ENCODE peak calls at places on chromosomes 16 and 17, in five cellular contexts. Y, K, X, J and G are unnamed samples.

GRCh38 chr16:75080205-75081029 is 36.2 kb downstream of the LDHD start:
- DNase-seq in Y (peak; percentile 69), K (no peak), X (peak; percentile 78), J (no peak), G (no peak)

GRCh38 chr16:20944861-20945390 is 44.4 kb downstream of the LYRM1 start:
- DNase-seq in Y (peak; percentile 57), K (no peak), X (peak; percentile 65), J (peak; percentile 83), G (no peak)

GRCh38 chr16:77680496-77680895 is 41.8 kb upstream of the NUDT7 start:
- DNase-seq in Y (no peak), K (no peak), X (no peak), J (no peak), G (no peak)

GRCh38 chr17:31488264-31488981 is 96.9 kb downstream of the RAB11FIP4 start:
- DNase-seq in Y (no peak), K (no peak), X (no peak), J (no peak), G (peak; percentile 58)

GRCh38 chr16:50316848-50317630 is 50.7 kb downstream of the ADCY7 start:
- DNase-seq in Y (no peak), K (no peak), X (no peak), J (no peak), G (no peak)

GRCh38 chr16:70717817-70718216 is 32.0 kb upstream of the MTSS2 start:
- DNase-seq in Y (no peak), K (no peak), X (no peak), J (no peak), G (no peak)

GRCh38 chr16:50425044-50425443 is 56.3 kb upstream of the BRD7 start:
- DNase-seq in Y (no peak), K (no peak), X (no peak), J (no peak), G (no peak)

GRCh38 chr16:82481455-82481854 is 145.3 kb upstream of the CDH13 start:
- DNase-seq in Y (peak; percentile 0), K (no peak), X (peak; percentile 1), J (no peak), G (no peak)

GRCh38 chr17:40548982-40549680 is 16.1 kb downstream of the CCR7 start:
- DNase-seq in Y (peak; percentile 83), K (peak; percentile 82), X (peak; percentile 86), J (no peak), G (no peak)

GRCh38 chr17:47064684-47065083 is 85.6 kb upstream of the RPRML start:
- DNase-seq in Y (no peak), K (no peak), X (no peak), J (no peak), G (no peak)

GRCh38 chr16:56672761-56673536 is 3.3 kb downstream of the MT1H start:
- DNase-seq in Y (no peak), K (no peak), X (no peak), J (no peak), G (no peak)

GRCh38 chr16:28063047-28063521 is 430 bp downstream of the GSG1L start:
- DNase-seq in Y (peak; percentile 20), K (no peak), X (peak; percentile 32), J (no peak), G (peak; percentile 32)

GRCh38 chr16:81510016-81510415 is 65.4 kb downstream of the CMIP start:
- DNase-seq in Y (no peak), K (no peak), X (no peak), J (no peak), G (no peak)

GRCh38 chr16:8865145-8865882 is 3.5 kb downstream of the CARHSP1 start:
- DNase-seq in Y (no peak), K (no peak), X (no peak), J (no peak), G (no peak)

GRCh38 chr17:6640536-6641373 is at the start of the genes KIAA0753 and TXNDC17:
- DNase-seq in Y (peak; percentile 87), K (peak; percentile 85), X (peak; percentile 92), J (peak; percentile 91), G (peak; percentile 93)

GRCh38 chr16:3035972-3036725 is 595 bp downstream of the BICDL2 start:
- DNase-seq in Y (no peak), K (no peak), X (no peak), J (no peak), G (peak; percentile 52)

GRCh38 chr17:30380106-30380420 is 1.3 kb downstream of the CPD start:
- DNase-seq in Y (peak; percentile 20), K (no peak), X (peak; percentile 35), J (no peak), G (no peak)

GRCh38 chr17:42193216-42194132 is 820 bp downstream of the GHDC start:
- DNase-seq in Y (no peak), K (no peak), X (no peak), J (no peak), G (no peak)

GRCh38 chr17:32627233-32628008 is 140.6 kb downstream of the CDK5R1 start:
- DNase-seq in Y (peak; percentile 52), K (no peak), X (peak; percentile 61), J (no peak), G (peak; percentile 8)

GRCh38 chr16:56915311-56916105 is 16.4 kb upstream of the HERPUD1 start:
- DNase-seq in Y (no peak), K (no peak), X (no peak), J (no peak), G (no peak)

GRCh38 chr16:3358884-3359283 is 3.2 kb downstream of the OR2C1 start:
- DNase-seq in Y (peak; percentile 8), K (no peak), X (peak; percentile 22), J (no peak), G (no peak)

GRCh38 chr16:46896314-46896968 is 12.3 kb downstream of the GPT2 start:
- DNase-seq in Y (peak; percentile 34), K (no peak), X (peak; percentile 49), J (no peak), G (no peak)

GRCh38 chr16:56998352-56998751 is 9.0 kb downstream of the NLRC5 start:
- DNase-seq in Y (no peak), K (no peak), X (no peak), J (no peak), G (no peak)

GRCh38 chr17:12712415-12712814 is 46.7 kb downstream of the MYOCD start:
- DNase-seq in Y (no peak), K (no peak), X (no peak), J (no peak), G (no peak)

GRCh38 chr17:79382313-79382712 is 228.5 kb downstream of the RBFOX3 start:
- DNase-seq in Y (no peak), K (no peak), X (no peak), J (no peak), G (no peak)

GRCh38 chr16:66553223-66553622 is 847 bp downstream of the CKLF start:
- DNase-seq in Y (no peak), K (no peak), X (no peak), J (peak; percentile 41), G (no peak)

DNA sequence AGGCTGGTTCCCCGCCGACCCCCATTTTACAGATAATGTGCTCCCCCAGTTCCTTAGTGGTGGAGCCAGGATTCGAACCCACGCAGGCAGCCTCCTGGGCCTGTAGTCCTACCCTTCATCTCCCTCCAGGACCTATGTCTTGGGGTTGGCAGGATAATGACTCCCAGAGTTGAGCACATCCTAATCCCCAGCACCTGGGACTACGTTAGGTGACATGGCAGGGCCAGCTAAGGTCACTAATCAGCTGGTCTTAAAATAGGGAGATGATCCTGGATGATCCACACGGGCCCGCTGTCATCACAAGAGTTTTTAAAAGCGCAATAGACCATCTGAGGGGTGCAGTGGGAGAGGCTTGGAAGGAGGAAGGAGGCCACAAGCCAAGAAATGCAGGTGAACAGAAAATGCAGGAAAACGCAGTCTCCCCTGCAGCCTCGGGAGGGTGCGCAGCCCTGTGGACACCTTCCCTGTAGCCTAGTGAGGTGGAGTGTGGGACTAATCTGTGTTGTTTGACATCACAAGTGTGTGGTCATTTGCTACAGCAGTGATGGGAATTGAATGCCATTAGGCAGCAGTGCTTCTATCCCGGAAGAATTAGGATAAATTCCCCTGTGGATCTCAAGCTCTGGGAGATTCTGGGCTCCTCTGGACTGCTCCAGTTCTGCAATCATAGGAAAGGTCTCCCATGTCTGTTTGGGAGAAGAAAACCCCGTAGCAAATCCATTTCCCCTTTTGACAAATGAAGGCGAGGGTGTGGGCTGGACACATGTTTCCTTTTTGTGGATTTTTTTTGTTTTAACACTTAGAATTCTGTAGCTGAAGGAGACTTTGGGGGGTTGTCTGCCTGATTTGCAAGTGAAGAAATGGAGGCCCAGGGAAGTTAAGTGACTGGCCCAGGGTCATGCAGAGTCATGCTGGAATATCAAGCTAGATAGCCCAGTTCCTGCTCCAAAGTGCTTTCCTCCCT is 297.8 kb downstream of the SEC14L1 start:
- DNase-seq in Y (no peak), K (no peak), X (no peak), J (no peak), G (no peak)
- H3K4me2 ChIP-seq in Y (no peak overlapping the region), K (no peak overlapping the region), X (no peak overlapping the region), J (no peak overlapping the region), G (peak overlapping the region; percentile 63)

DNA sequence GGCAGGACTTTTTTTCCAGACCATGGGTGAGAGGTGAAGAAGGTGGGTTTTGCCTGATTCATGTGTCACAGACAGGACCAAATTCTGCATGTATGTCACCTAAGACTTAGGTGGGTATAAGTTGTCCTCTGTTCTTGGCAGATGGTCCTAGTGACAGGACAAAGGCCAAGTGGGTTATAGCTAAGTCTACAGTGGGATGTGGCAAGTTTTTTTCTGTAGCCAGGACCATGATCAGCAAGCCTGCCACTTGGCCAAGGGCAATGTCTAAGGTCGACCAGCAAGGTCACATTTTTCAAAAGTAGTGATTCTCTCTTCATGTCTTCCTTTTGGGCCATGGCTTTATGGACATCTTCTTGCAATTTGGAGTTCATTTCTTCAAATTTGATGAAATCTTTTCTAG is 20.2 kb downstream of the ZNF267 start:
- DNase-seq in Y (no peak), K (no peak), X (no peak), J (no peak), G (no peak)
- H3K9me3 ChIP-seq in Y (no peaks in the 10 kb centered on the region), K (peaks cover 87% of the 10 kb centered on the region), X (no peaks in the 10 kb centered on the region), J (peaks cover 64% of the 10 kb centered on the region), G (peaks cover 40% of the 10 kb centered on the region)

DNA sequence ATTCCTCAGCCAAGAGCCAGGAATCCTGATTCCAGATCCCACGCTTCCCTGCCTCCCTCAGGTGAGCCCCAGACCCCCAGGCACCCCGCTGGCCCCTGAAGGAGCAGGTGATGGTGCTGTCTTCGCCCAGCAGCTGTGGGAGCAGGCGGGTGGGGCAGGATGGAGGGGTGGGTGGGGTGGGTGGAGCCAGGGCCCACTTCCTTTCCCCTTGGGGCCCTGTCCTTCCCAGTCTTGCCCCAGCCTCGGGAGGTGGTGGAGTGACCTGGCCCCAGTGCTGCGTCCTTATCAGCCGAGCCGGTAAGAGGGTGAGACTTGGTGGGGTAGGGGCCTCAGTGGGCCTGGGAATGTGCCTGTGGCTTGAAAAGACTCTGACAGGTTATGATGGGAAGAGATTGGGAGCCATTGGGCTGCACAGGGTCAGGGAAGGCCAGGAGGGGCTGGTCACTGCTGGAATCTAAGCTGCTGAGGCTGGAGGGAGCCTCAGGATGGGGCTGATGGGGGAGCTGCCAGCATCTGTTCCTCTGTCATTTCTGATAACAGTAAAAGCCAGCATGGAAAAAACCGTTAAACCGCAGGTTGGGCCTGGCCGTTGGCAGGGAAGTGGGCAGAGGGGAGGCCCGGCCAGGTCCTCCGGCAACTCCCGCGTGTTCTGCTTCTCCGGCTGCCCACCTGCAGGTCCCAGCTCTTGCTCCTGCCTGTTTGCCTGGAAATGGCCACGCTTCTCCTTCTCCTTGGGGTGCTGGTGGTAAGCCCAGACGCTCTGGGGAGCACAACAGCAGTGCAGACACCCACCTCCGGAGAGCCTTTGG is at the start of gene SPN:
- DNase-seq in Y (no peak), K (no peak), X (no peak), J (peak; percentile 92), G (no peak)
- H3K4me2 ChIP-seq in Y (no peak within 1 kb of the TSS), K (no peak within 1 kb of the TSS), X (no peak within 1 kb of the TSS), J (peak within 1 kb of the TSS; percentile 92), G (no peak within 1 kb of the TSS)

DNA sequence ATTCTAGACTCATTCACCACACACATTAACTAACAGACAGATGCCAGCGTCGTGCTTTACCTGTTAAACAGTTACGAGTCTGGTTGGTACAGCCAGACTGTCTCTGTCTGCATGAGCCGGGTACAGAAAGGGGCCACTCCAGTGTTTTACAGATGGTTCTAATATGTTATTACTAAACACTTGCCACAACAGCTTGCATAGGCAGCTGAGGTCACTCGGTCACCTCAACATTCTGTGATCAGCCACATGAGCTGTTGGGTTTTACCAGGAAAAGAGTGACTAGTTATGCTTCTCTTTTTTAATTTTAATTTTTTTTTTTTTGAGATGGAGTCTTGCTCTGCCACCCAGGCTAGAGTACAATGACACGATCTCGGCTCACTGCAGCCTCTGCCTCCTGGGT is 25.2 kb downstream of the CD300A start:
- DNase-seq in Y (no peak), K (no peak), X (no peak), J (no peak), G (no peak)
- H3K9me3 ChIP-seq in Y (no peaks in the 10 kb centered on the region), K (no peaks in the 10 kb centered on the region), X (no peaks in the 10 kb centered on the region), J (no peaks in the 10 kb centered on the region), G (no peaks in the 10 kb centered on the region)